ENCODE peak calls at places on chromosome 6, in six cellular contexts. One of them, this sample, is unnamed. For H3K4me1, the result is how much of the 10 kb centered on the place peaks cover.

GRCh38 chr6:35282472-35282871 is 15.1 kb upstream of the DEF6 start:
- DNase-seq in left ventricle myocardium inferior: no peak
- DNase-seq in adrenal gland: no peak
- DNase-seq in Peyer's patch: no peak
- DNase-seq in IMR-90: no peak
- DNase-seq in tibial nerve: no peak
- DNase-seq in this sample: no peak

GRCh38 chr6:44116643-44117382 is 10.4 kb downstream of the MRPL14 start:
- DNase-seq in adrenal gland: no peak
- DNase-seq in IMR-90: peak
- DNase-seq in Peyer's patch: no peak
- DNase-seq in left ventricle myocardium inferior: no peak
- DNase-seq in tibial nerve: no peak
- DNase-seq in this sample: no peak

GRCh38 chr6:26271640-26272090 is 93.3 kb upstream of the BTN3A2 start:
- DNase-seq in Peyer's patch: peak
- DNase-seq in tibial nerve: no peak
- DNase-seq in left ventricle myocardium inferior: no peak
- DNase-seq in adrenal gland: no peak
- DNase-seq in IMR-90: no peak
- DNase-seq in this sample: no peak

GRCh38 chr6:43076928-43077809 is 1.1 kb downstream of the PTK7 start:
- DNase-seq in adrenal gland: no peak
- DNase-seq in left ventricle myocardium inferior: no peak
- DNase-seq in Peyer's patch: no peak
- DNase-seq in IMR-90: peak
- DNase-seq in tibial nerve: no peak
- DNase-seq in this sample: no peak

GRCh38 chr6:169086020-169086419 is 167.6 kb downstream of the THBS2 start:
- DNase-seq in tibial nerve: no peak
- DNase-seq in IMR-90: no peak
- DNase-seq in Peyer's patch: no peak
- DNase-seq in adrenal gland: no peak
- DNase-seq in left ventricle myocardium inferior: no peak
- DNase-seq in this sample: no peak

GRCh38 chr6:131995924-131996323 is 44.8 kb upstream of the CCN2 start:
- DNase-seq in tibial nerve: no peak
- DNase-seq in IMR-90: peak
- DNase-seq in left ventricle myocardium inferior: no peak
- DNase-seq in adrenal gland: no peak
- DNase-seq in Peyer's patch: no peak
- DNase-seq in this sample: no peak

GRCh38 chr6:3888153-3888957 is 39.2 kb downstream of the FAM50B start:
- DNase-seq in tibial nerve: peak
- DNase-seq in left ventricle myocardium inferior: peak
- DNase-seq in adrenal gland: no peak
- DNase-seq in Peyer's patch: no peak
- DNase-seq in IMR-90: no peak
- DNase-seq in this sample: no peak

GRCh38 chr6:111711476-111711875 is 105.8 kb upstream of the TRAF3IP2 start:
- DNase-seq in IMR-90: no peak
- DNase-seq in left ventricle myocardium inferior: peak
- DNase-seq in Peyer's patch: peak
- DNase-seq in adrenal gland: no peak
- DNase-seq in tibial nerve: peak
- DNase-seq in this sample: no peak

GRCh38 chr6:5898102-5898501 is 108.6 kb downstream of the NRN1 start:
- DNase-seq in tibial nerve: no peak
- DNase-seq in adrenal gland: no peak
- DNase-seq in left ventricle myocardium inferior: no peak
- DNase-seq in IMR-90: no peak
- DNase-seq in Peyer's patch: no peak
- DNase-seq in this sample: no peak

GRCh38 chr6:158817298-158818007 is 1.7 kb downstream of the EZR start:
- DNase-seq in adrenal gland: peak
- DNase-seq in Peyer's patch: peak
- DNase-seq in left ventricle myocardium inferior: peak
- DNase-seq in IMR-90: peak
- DNase-seq in tibial nerve: no peak
- DNase-seq in this sample: peak

GRCh38 chr6:119957195-119957594 is 607.6 kb upstream of the MAN1A1 start:
- DNase-seq in left ventricle myocardium inferior: no peak
- DNase-seq in Peyer's patch: no peak
- DNase-seq in IMR-90: no peak
- DNase-seq in tibial nerve: no peak
- DNase-seq in adrenal gland: no peak
- DNase-seq in this sample: no peak

GRCh38 chr6:20056350-20056992 is 155.8 kb downstream of the MBOAT1 start:
- DNase-seq in tibial nerve: no peak
- DNase-seq in IMR-90: peak
- DNase-seq in adrenal gland: no peak
- DNase-seq in Peyer's patch: no peak
- DNase-seq in left ventricle myocardium inferior: no peak
- DNase-seq in this sample: no peak

GRCh38 chr6:33799714-33800113 is 4.1 kb downstream of the MLN start:
- DNase-seq in adrenal gland: no peak
- DNase-seq in Peyer's patch: no peak
- DNase-seq in left ventricle myocardium inferior: no peak
- DNase-seq in tibial nerve: no peak
- DNase-seq in IMR-90: no peak
- DNase-seq in this sample: peak
- H3K4me1 ChIP-seq in adrenal gland: under half
- H3K4me1 ChIP-seq in Peyer's patch: under half
- H3K4me1 ChIP-seq in left ventricle myocardium inferior: under half
- H3K4me1 ChIP-seq in tibial nerve: under half
- H3K4me1 ChIP-seq in IMR-90: under half
- H3K4me1 ChIP-seq in this sample: under half

DNA sequence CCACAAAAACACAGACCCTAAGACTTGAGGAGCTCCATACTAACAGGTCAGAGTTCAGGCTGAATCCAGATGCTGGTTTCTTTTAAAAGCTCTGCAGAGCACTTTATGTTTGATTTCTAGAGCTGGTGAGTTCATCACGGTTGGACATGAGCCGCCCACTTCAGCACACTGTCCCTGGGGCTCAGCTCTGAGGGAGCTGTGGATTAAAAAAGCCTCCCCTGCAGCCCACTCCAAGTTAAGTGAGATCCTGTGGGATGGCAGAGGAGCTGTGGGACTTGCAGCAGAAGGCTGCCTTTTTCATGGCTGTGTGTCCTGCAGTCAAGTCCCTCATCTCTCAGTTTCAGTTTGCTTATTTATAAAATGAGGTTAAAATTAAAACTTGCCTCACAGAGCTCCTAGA is 110.5 kb downstream of the FOXO3 start:
- DNase-seq in Peyer's patch: no peak
- DNase-seq in IMR-90: no peak
- DNase-seq in left ventricle myocardium inferior: no peak
- DNase-seq in tibial nerve: no peak
- DNase-seq in adrenal gland: no peak
- DNase-seq in this sample: no peak
- H3K27ac ChIP-seq in Peyer's patch: no peak
- H3K27ac ChIP-seq in IMR-90: no peak
- H3K27ac ChIP-seq in left ventricle myocardium inferior: peak
- H3K27ac ChIP-seq in tibial nerve: no peak
- H3K27ac ChIP-seq in adrenal gland: no peak
- H3K27ac ChIP-seq in this sample: no peak

DNA sequence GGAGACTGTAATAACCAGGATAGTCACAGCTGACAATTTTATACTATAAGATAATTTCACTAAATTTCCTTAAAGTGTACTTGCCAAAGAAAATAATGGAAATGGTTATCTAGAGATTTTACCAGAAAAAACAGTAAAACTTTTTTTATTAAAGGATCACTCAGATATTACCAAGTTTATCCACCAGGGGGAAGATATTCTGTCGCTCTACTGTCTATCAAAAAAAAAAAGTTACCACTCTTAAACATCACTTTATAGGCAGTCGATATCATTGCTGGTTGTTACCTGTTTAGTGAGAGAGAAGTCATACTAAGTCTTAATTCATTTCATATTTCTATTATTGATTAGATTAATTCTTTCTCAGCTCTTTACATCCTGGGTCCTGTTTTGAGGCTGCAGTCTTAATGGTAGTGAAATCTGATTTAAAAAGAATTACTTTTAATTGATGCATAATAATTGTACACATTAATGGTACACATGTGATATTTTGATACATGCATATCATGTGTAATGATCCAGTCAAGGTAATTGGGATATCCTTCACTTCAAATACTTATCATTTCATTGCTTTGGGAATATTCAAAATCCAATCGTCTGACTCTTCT is 18.9 kb downstream of the L3MBTL3 start:
- DNase-seq in Peyer's patch: no peak
- DNase-seq in left ventricle myocardium inferior: no peak
- DNase-seq in IMR-90: no peak
- DNase-seq in tibial nerve: no peak
- DNase-seq in adrenal gland: no peak
- DNase-seq in this sample: no peak
- TF ChIP-seq CTCF in Peyer's patch: peak
- TF ChIP-seq CTCF in left ventricle myocardium inferior: peak
- TF ChIP-seq CTCF in IMR-90: peak
- TF ChIP-seq CTCF in tibial nerve: peak
- TF ChIP-seq CTCF in adrenal gland: peak
- TF ChIP-seq CTCF in this sample: no peak

GRCh38 chr6:85451586-85452306 is 1.9 kb downstream of the NT5E start:
- DNase-seq in IMR-90: no peak
- DNase-seq in left ventricle myocardium inferior: no peak
- DNase-seq in adrenal gland: no peak
- DNase-seq in tibial nerve: no peak
- DNase-seq in Peyer's patch: no peak
- DNase-seq in this sample: no peak
- H3K4me1 ChIP-seq in IMR-90: under half
- H3K4me1 ChIP-seq in left ventricle myocardium inferior: under half
- H3K4me1 ChIP-seq in adrenal gland: under half
- H3K4me1 ChIP-seq in tibial nerve: under half
- H3K4me1 ChIP-seq in Peyer's patch: under half
- H3K4me1 ChIP-seq in this sample: under half

GRCh38 chr6:32764050-32764449 is 718 bp upstream of the HLA-DQB2 start:
- DNase-seq in IMR-90: no peak
- DNase-seq in Peyer's patch: no peak
- DNase-seq in left ventricle myocardium inferior: no peak
- DNase-seq in tibial nerve: no peak
- DNase-seq in adrenal gland: no peak
- DNase-seq in this sample: no peak
- H3K27ac ChIP-seq in IMR-90: no peak
- H3K27ac ChIP-seq in Peyer's patch: no peak
- H3K27ac ChIP-seq in left ventricle myocardium inferior: no peak
- H3K27ac ChIP-seq in tibial nerve: no peak
- H3K27ac ChIP-seq in adrenal gland: no peak
- H3K27ac ChIP-seq in this sample: no peak

GRCh38 chr6:21747441-21747840 is 153.9 kb downstream of the SOX4 start:
- DNase-seq in IMR-90: no peak
- DNase-seq in adrenal gland: no peak
- DNase-seq in tibial nerve: no peak
- DNase-seq in Peyer's patch: no peak
- DNase-seq in left ventricle myocardium inferior: no peak
- DNase-seq in this sample: no peak

GRCh38 chr6:21748343-21749063 is 155.0 kb downstream of the SOX4 start:
- DNase-seq in tibial nerve: no peak
- DNase-seq in adrenal gland: no peak
- DNase-seq in Peyer's patch: no peak
- DNase-seq in IMR-90: peak
- DNase-seq in left ventricle myocardium inferior: no peak
- DNase-seq in this sample: no peak

GRCh38 chr6:21744321-21744720 is 150.8 kb downstream of the SOX4 start:
- DNase-seq in adrenal gland: no peak
- DNase-seq in left ventricle myocardium inferior: no peak
- DNase-seq in IMR-90: no peak
- DNase-seq in tibial nerve: no peak
- DNase-seq in Peyer's patch: no peak
- DNase-seq in this sample: no peak

GRCh38 chr6:21742238-21742660 is 148.7 kb downstream of the SOX4 start:
- DNase-seq in left ventricle myocardium inferior: no peak
- DNase-seq in IMR-90: peak
- DNase-seq in tibial nerve: no peak
- DNase-seq in Peyer's patch: no peak
- DNase-seq in adrenal gland: no peak
- DNase-seq in this sample: no peak

GRCh38 chr6:21745543-21746337 is 152.2 kb downstream of the SOX4 start:
- DNase-seq in tibial nerve: no peak
- DNase-seq in IMR-90: no peak
- DNase-seq in left ventricle myocardium inferior: no peak
- DNase-seq in Peyer's patch: no peak
- DNase-seq in adrenal gland: no peak
- DNase-seq in this sample: no peak
- TF ChIP-seq CTCF in tibial nerve: no peak
- TF ChIP-seq CTCF in IMR-90: no peak
- TF ChIP-seq CTCF in left ventricle myocardium inferior: no peak
- TF ChIP-seq CTCF in Peyer's patch: no peak
- TF ChIP-seq CTCF in adrenal gland: no peak
- TF ChIP-seq CTCF in this sample: no peak

GRCh38 chr6:71544906-71545305 is 256.3 kb downstream of the OGFRL1 start:
- DNase-seq in Peyer's patch: no peak
- DNase-seq in left ventricle myocardium inferior: no peak
- DNase-seq in tibial nerve: no peak
- DNase-seq in adrenal gland: no peak
- DNase-seq in IMR-90: no peak
- DNase-seq in this sample: no peak
- H3K4me1 ChIP-seq in Peyer's patch: under half
- H3K4me1 ChIP-seq in left ventricle myocardium inferior: under half
- H3K4me1 ChIP-seq in tibial nerve: under half
- H3K4me1 ChIP-seq in adrenal gland: under half
- H3K4me1 ChIP-seq in IMR-90: under half
- H3K4me1 ChIP-seq in this sample: under half

This sample was measured in left lung.